ENCODE peak calls at places on chromosomes 7 and 10, in seven cellular contexts. One of them, this sample, is unnamed.

GRCh38 chr10:16887565-16887964 is 70.3 kb upstream of the RSU1 start:
- DNase-seq in K562: no peak
- DNase-seq in WTC11: no peak
- DNase-seq in HepG2: no peak
- DNase-seq in GM12878: no peak
- DNase-seq in H1: no peak
- DNase-seq in HCT116: no peak
- DNase-seq in this sample: no peak

GRCh38 chr7:122543891-122544290 is 155.0 kb downstream of the RNF133 start:
- DNase-seq in K562: no peak
- DNase-seq in WTC11: no peak
- DNase-seq in HepG2: no peak
- DNase-seq in H1: no peak
- DNase-seq in GM12878: no peak
- DNase-seq in HCT116: no peak
- DNase-seq in this sample: no peak

GRCh38 chr10:15140640-15141039 is 27.9 kb downstream of the NMT2 start:
- DNase-seq in GM12878: no peak
- DNase-seq in HepG2: no peak
- DNase-seq in H1: no peak
- DNase-seq in WTC11: no peak
- DNase-seq in HCT116: no peak
- DNase-seq in K562: no peak
- DNase-seq in this sample: no peak

GRCh38 chr7:31688347-31688746 is 1.3 kb downstream of the PPP1R17 start:
- DNase-seq in K562: no peak
- DNase-seq in HepG2: no peak
- DNase-seq in GM12878: peak; percentile 65
- DNase-seq in WTC11: no peak
- DNase-seq in HCT116: no peak
- DNase-seq in H1: no peak
- DNase-seq in this sample: no peak

GRCh38 chr7:132383962-132384361 is 192.3 kb downstream of the PLXNA4 start:
- DNase-seq in GM12878: no peak
- DNase-seq in H1: no peak
- DNase-seq in WTC11: no peak
- DNase-seq in K562: no peak
- DNase-seq in HepG2: no peak
- DNase-seq in HCT116: no peak
- DNase-seq in this sample: no peak

GRCh38 chr7:2510909-2511768 is 8.4 kb upstream of the LFNG start:
- DNase-seq in K562: peak; percentile 45
- DNase-seq in WTC11: no peak
- DNase-seq in H1: no peak
- DNase-seq in HepG2: peak; percentile 56
- DNase-seq in GM12878: no peak
- DNase-seq in HCT116: no peak
- DNase-seq in this sample: no peak

GRCh38 chr10:97490592-97490991 is 7.6 kb downstream of the MMS19 start:
- DNase-seq in GM12878: no peak
- DNase-seq in K562: no peak
- DNase-seq in WTC11: no peak
- DNase-seq in H1: no peak
- DNase-seq in HepG2: no peak
- DNase-seq in HCT116: no peak
- DNase-seq in this sample: no peak

GRCh38 chr10:74738985-74739567 is 87.3 kb upstream of the KAT6B start:
- DNase-seq in K562: peak; percentile 55
- DNase-seq in WTC11: no peak
- DNase-seq in GM12878: peak; percentile 94
- DNase-seq in HCT116: no peak
- DNase-seq in H1: no peak
- DNase-seq in HepG2: peak; percentile 16
- DNase-seq in this sample: no peak

GRCh38 chr10:33655921-33656320 is 321.5 kb upstream of the NRP1 start:
- DNase-seq in H1: no peak
- DNase-seq in GM12878: no peak
- DNase-seq in HCT116: no peak
- DNase-seq in K562: no peak
- DNase-seq in HepG2: no peak
- DNase-seq in WTC11: no peak
- DNase-seq in this sample: no peak

GRCh38 chr7:24328050-24328449 is 44.1 kb downstream of the NPY start:
- DNase-seq in GM12878: no peak
- DNase-seq in H1: no peak
- DNase-seq in K562: no peak
- DNase-seq in HepG2: no peak
- DNase-seq in WTC11: no peak
- DNase-seq in HCT116: no peak
- DNase-seq in this sample: no peak

GRCh38 chr7:67765481-67765880 is 768.8 kb downstream of the TYW1 start:
- DNase-seq in HCT116: no peak
- DNase-seq in HepG2: no peak
- DNase-seq in WTC11: no peak
- DNase-seq in H1: no peak
- DNase-seq in GM12878: no peak
- DNase-seq in K562: no peak
- DNase-seq in this sample: no peak

GRCh38 chr10:5566606-5567005 is 41.8 kb downstream of the CALML3 start:
- DNase-seq in HepG2: no peak
- DNase-seq in WTC11: no peak
- DNase-seq in GM12878: no peak
- DNase-seq in HCT116: no peak
- DNase-seq in K562: no peak
- DNase-seq in H1: no peak
- DNase-seq in this sample: no peak

GRCh38 chr7:86158111-86158510 is 485.6 kb upstream of the GRM3 start:
- DNase-seq in H1: no peak
- DNase-seq in WTC11: no peak
- DNase-seq in GM12878: no peak
- DNase-seq in HCT116: no peak
- DNase-seq in K562: no peak
- DNase-seq in HepG2: no peak
- DNase-seq in this sample: no peak

GRCh38 chr10:106571216-106571954 is 593.1 kb downstream of the SORCS1 start:
- DNase-seq in HepG2: no peak
- DNase-seq in HCT116: no peak
- DNase-seq in H1: no peak
- DNase-seq in WTC11: no peak
- DNase-seq in K562: peak; percentile 3
- DNase-seq in GM12878: no peak
- DNase-seq in this sample: peak; percentile 52

GRCh38 chr7:155257482-155258232 is 40.0 kb upstream of the INSIG1 start:
- DNase-seq in H1: no peak
- DNase-seq in GM12878: no peak
- DNase-seq in K562: no peak
- DNase-seq in WTC11: no peak
- DNase-seq in HepG2: no peak
- DNase-seq in HCT116: no peak
- DNase-seq in this sample: no peak

GRCh38 chr7:117871778-117872538 is 1.3 kb downstream of the CTTNBP2 start:
- DNase-seq in H1: no peak
- DNase-seq in GM12878: no peak
- DNase-seq in WTC11: peak; percentile 60
- DNase-seq in HepG2: no peak
- DNase-seq in HCT116: no peak
- DNase-seq in K562: no peak
- DNase-seq in this sample: peak; percentile 22

GRCh38 chr7:19488056-19488455 is 220.8 kb downstream of the POLR1F start:
- DNase-seq in HepG2: no peak
- DNase-seq in WTC11: no peak
- DNase-seq in HCT116: no peak
- DNase-seq in GM12878: no peak
- DNase-seq in K562: no peak
- DNase-seq in H1: no peak
- DNase-seq in this sample: no peak

GRCh38 chr10:114343623-114344306 is 60.5 kb downstream of the AFAP1L2 start:
- DNase-seq in H1: no peak
- DNase-seq in WTC11: no peak
- DNase-seq in HCT116: no peak
- DNase-seq in GM12878: no peak
- DNase-seq in K562: no peak
- DNase-seq in HepG2: no peak
- DNase-seq in this sample: no peak

GRCh38 chr10:73916761-73917470 is 6.0 kb downstream of the PLAU start:
- DNase-seq in H1: no peak
- DNase-seq in HepG2: no peak
- DNase-seq in HCT116: no peak
- DNase-seq in K562: peak; percentile 27
- DNase-seq in GM12878: no peak
- DNase-seq in WTC11: no peak
- DNase-seq in this sample: no peak

GRCh38 chr7:39688611-39689485 is 65.5 kb downstream of the RALA start:
- DNase-seq in HepG2: no peak
- DNase-seq in GM12878: no peak
- DNase-seq in WTC11: no peak
- DNase-seq in HCT116: no peak
- DNase-seq in K562: no peak
- DNase-seq in H1: no peak
- DNase-seq in this sample: no peak

GRCh38 chr10:33416209-33416608 is 81.7 kb upstream of the NRP1 start:
- DNase-seq in HepG2: no peak
- DNase-seq in K562: no peak
- DNase-seq in HCT116: no peak
- DNase-seq in GM12878: no peak
- DNase-seq in H1: no peak
- DNase-seq in WTC11: no peak
- DNase-seq in this sample: no peak

GRCh38 chr10:128150045-128150493 is 23.8 kb upstream of the MKI67 start:
- DNase-seq in HCT116: peak; percentile 53
- DNase-seq in K562: peak; percentile 89
- DNase-seq in H1: no peak
- DNase-seq in WTC11: peak; percentile 83
- DNase-seq in GM12878: no peak
- DNase-seq in HepG2: no peak
- DNase-seq in this sample: peak; percentile 94

GRCh38 chr10:88755753-88756152 is 4.1 kb upstream of the LIPN start:
- DNase-seq in HepG2: no peak
- DNase-seq in GM12878: no peak
- DNase-seq in H1: no peak
- DNase-seq in K562: no peak
- DNase-seq in HCT116: no peak
- DNase-seq in WTC11: no peak
- DNase-seq in this sample: no peak

GRCh38 chr10:59829024-59829423 is 75.8 kb upstream of the MRLN start:
- DNase-seq in WTC11: no peak
- DNase-seq in K562: no peak
- DNase-seq in GM12878: no peak
- DNase-seq in H1: no peak
- DNase-seq in HepG2: no peak
- DNase-seq in HCT116: no peak
- DNase-seq in this sample: no peak

GRCh38 chr10:59833810-59834209 is 72.5 kb downstream of the CCDC6 start:
- DNase-seq in HepG2: no peak
- DNase-seq in GM12878: no peak
- DNase-seq in WTC11: no peak
- DNase-seq in H1: no peak
- DNase-seq in HCT116: no peak
- DNase-seq in K562: peak; percentile 15
- DNase-seq in this sample: no peak

GRCh38 chr10:59830601-59831259 is 75.6 kb downstream of the CCDC6 start:
- DNase-seq in HCT116: peak; percentile 34
- DNase-seq in WTC11: peak; percentile 70
- DNase-seq in H1: peak; percentile 29
- DNase-seq in GM12878: no peak
- DNase-seq in HepG2: peak; percentile 38
- DNase-seq in K562: peak; percentile 72
- DNase-seq in this sample: peak; percentile 69

GRCh38 chr10:59829601-59830000 is 76.3 kb upstream of the MRLN start:
- DNase-seq in K562: no peak
- DNase-seq in GM12878: peak; percentile 41
- DNase-seq in WTC11: no peak
- DNase-seq in HepG2: no peak
- DNase-seq in H1: no peak
- DNase-seq in HCT116: no peak
- DNase-seq in this sample: no peak

GRCh38 chr10:59831658-59832503 is 74.5 kb downstream of the CCDC6 start:
- DNase-seq in H1: no peak
- DNase-seq in WTC11: no peak
- DNase-seq in HCT116: no peak
- DNase-seq in GM12878: no peak
- DNase-seq in K562: no peak
- DNase-seq in HepG2: no peak
- DNase-seq in this sample: no peak
- TF ChIP-seq SP1 in H1: no peak
- TF ChIP-seq SP1 in WTC11: no peak
- TF ChIP-seq SP1 in HCT116: no peak
- TF ChIP-seq SP1 in GM12878: no peak
- TF ChIP-seq SP1 in K562: no peak
- TF ChIP-seq SP1 in HepG2: no peak
- TF ChIP-seq SP1 in this sample: no peak

DNA sequence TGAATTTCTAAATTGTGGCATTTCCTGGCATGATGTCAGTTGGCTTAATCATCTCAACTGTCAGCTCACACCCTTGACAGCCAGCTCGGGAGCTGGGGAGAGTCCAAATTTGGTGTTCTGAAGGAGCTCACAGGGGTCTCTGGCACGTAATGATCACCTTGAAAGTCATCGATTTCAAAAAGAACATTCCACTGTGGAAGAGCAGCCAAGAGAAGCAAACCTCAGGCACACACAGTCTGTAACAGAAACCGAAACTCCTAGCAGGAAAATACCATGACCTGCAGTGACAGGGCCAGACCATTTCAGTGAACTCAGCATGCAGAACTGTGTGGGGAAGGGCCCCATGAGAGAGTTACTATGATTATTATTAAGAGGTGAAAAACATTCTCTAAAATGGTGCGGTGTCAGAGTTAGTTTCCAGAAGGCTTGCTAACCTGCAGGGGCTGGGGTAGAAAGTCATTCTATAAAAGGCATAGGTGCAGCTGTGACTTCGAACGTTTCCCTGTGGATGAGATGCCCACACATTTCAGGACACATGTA is 26.4 kb upstream of the KLF6 start:
- DNase-seq in GM12878: peak; percentile 76
- DNase-seq in HCT116: no peak
- DNase-seq in HepG2: no peak
- DNase-seq in WTC11: no peak
- DNase-seq in K562: no peak
- DNase-seq in H1: no peak
- DNase-seq in this sample: no peak
- TF ChIP-seq SP1 in GM12878: no peak
- TF ChIP-seq SP1 in HCT116: peak; percentile 46
- TF ChIP-seq SP1 in HepG2: no peak
- TF ChIP-seq SP1 in WTC11: no peak
- TF ChIP-seq SP1 in K562: no peak
- TF ChIP-seq SP1 in H1: no peak
- TF ChIP-seq SP1 in this sample: no peak

GRCh38 chr10:51389415-51390342 is 309.7 kb downstream of the CSTF2T start:
- DNase-seq in GM12878: peak; percentile 2
- DNase-seq in HepG2: peak; percentile 32
- DNase-seq in WTC11: peak; percentile 75
- DNase-seq in K562: peak; percentile 15
- DNase-seq in H1: peak; percentile 33
- DNase-seq in HCT116: peak; percentile 16
- DNase-seq in this sample: peak; percentile 33
- TF ChIP-seq SP1 in GM12878: no peak
- TF ChIP-seq SP1 in HepG2: no peak
- TF ChIP-seq SP1 in WTC11: no peak
- TF ChIP-seq SP1 in K562: no peak
- TF ChIP-seq SP1 in H1: no peak
- TF ChIP-seq SP1 in HCT116: no peak
- TF ChIP-seq SP1 in this sample: no peak

GRCh38 chr10:104353325-104354048 is at the start of gene CFAP58:
- DNase-seq in H1: peak; percentile 79
- DNase-seq in HepG2: peak; percentile 45
- DNase-seq in WTC11: peak; percentile 98
- DNase-seq in HCT116: peak; percentile 89
- DNase-seq in K562: peak; percentile 91
- DNase-seq in GM12878: peak; percentile 57
- DNase-seq in this sample: peak; percentile 99
- TF ChIP-seq SP1 in H1: peak; percentile 75
- TF ChIP-seq SP1 in HepG2: no peak
- TF ChIP-seq SP1 in WTC11: peak; percentile 59
- TF ChIP-seq SP1 in HCT116: no peak
- TF ChIP-seq SP1 in K562: peak; percentile 92
- TF ChIP-seq SP1 in GM12878: no peak
- TF ChIP-seq SP1 in this sample: no peak

This sample was measured in HEK293T.